ENCODE peak calls at places on chromosomes 7 and 10, in seven cellular contexts. N is GM04503; V is Caki2; L is posterior cingulate gyrus; Q is NCI-H345; B is Daoy; E is stimulated activated CD4-positive, alpha-beta T cell treated with anti-CD3 and anti-CD28 coated beads, Interleukin-1b, Interleukin-23, amount 100 ng/mL, for 1 hour. X is an unnamed sample.

GRCh38 chr7:138325434-138325833 is 134.6 kb upstream of the TRIM24 start:
- DNase-seq in L (no peak), V (no peak), N (no peak), Q (no peak), E (no peak), B (no peak), X (no peak)

GRCh38 chr7:19701471-19701870 is 7.4 kb downstream of the POLR1F start:
- DNase-seq in N (no peak), E (no peak), Q (peak), L (no peak), V (no peak), B (no peak), X (no peak)

GRCh38 chr7:28955356-28955722 is 2.8 kb downstream of the TRIL start:
- DNase-seq in V (no peak), N (no peak), B (no peak), Q (no peak), E (no peak), L (no peak), X (no peak)

GRCh38 chr7:18555968-18556367 is 60.4 kb downstream of the HDAC9 start:
- DNase-seq in B (no peak), N (no peak), V (no peak), E (no peak), Q (no peak), L (no peak), X (no peak)

GRCh38 chr7:43583424-43584199 is 704 bp downstream of the STK17A start:
- DNase-seq in E (peak), N (no peak), Q (peak), V (peak), L (peak), B (peak), X (peak)

GRCh38 chr10:115402690-115403089 is 309.5 kb downstream of the ATRNL1 start:
- DNase-seq in B (peak), Q (no peak), V (no peak), E (no peak), N (peak), L (no peak), X (no peak)

GRCh38 chr10:73785721-73786511 is 510 bp downstream of the ZSWIM8 start:
- DNase-seq in B (peak), E (no peak), N (peak), L (no peak), Q (no peak), V (peak), X (peak)

GRCh38 chr7:21898265-21898930 is 47.3 kb downstream of the CDCA7L start:
- DNase-seq in B (no peak), L (peak), Q (no peak), E (no peak), N (no peak), V (no peak), X (no peak)

GRCh38 chr7:1123721-1124120 is 35.8 kb downstream of the GPER1 start:
- DNase-seq in Q (no peak), E (no peak), V (no peak), L (peak), N (no peak), B (peak), X (peak)

GRCh38 chr10:93746844-93747284 is 10.9 kb upstream of the LGI1 start:
- DNase-seq in B (peak), Q (peak), N (peak), L (no peak), V (peak), E (no peak), X (no peak)

GRCh38 chr10:86413046-86413728 is 46.6 kb upstream of the GRID1 start:
- DNase-seq in V (peak), Q (no peak), B (no peak), N (no peak), L (no peak), E (no peak), X (no peak)

GRCh38 chr7:127107601-127108007 is 145.1 kb downstream of the GRM8 start:
- DNase-seq in N (peak), V (peak), B (peak), E (no peak), Q (peak), L (no peak), X (peak)

GRCh38 chr7:149584530-149584929 is 86.9 kb upstream of the ZNF746 start:
- DNase-seq in V (no peak), E (no peak), B (no peak), L (no peak), Q (no peak), N (no peak), X (no peak)

GRCh38 chr7:48285365-48285764 is 114.1 kb downstream of the ABCA13 start:
- DNase-seq in B (no peak), Q (no peak), L (no peak), V (peak), E (no peak), N (peak), X (no peak)

GRCh38 chr7:128352138-128352537 is 8.4 kb upstream of the RBM28 start:
- DNase-seq in B (peak), V (no peak), N (no peak), E (no peak), L (no peak), Q (no peak), X (peak)

GRCh38 chr7:71237945-71238344 is 106.0 kb downstream of the GALNT17 start:
- DNase-seq in B (no peak), V (no peak), E (no peak), N (no peak), L (no peak), Q (no peak), X (peak)

GRCh38 chr10:88851706-88852105 is at the start of gene ANKRD22:
- DNase-seq in N (no peak), V (peak), B (peak), L (no peak), Q (peak), E (no peak), X (no peak)

GRCh38 chr7:128735433-128735832 is 3.7 kb upstream of the CALU start:
- DNase-seq in N (no peak), E (no peak), B (no peak), L (no peak), V (no peak), Q (no peak), X (no peak)

GRCh38 chr10:36547965-36548364 is 577.4 kb upstream of the ANKRD30A start:
- DNase-seq in E (no peak), V (no peak), L (no peak), N (no peak), Q (no peak), B (no peak), X (no peak)

GRCh38 chr10:17548786-17549185 is 68.4 kb downstream of the HACD1 start:
- DNase-seq in V (no peak), L (no peak), Q (no peak), B (no peak), E (no peak), N (no peak), X (no peak)

GRCh38 chr7:75891815-75892411 is 13.1 kb downstream of the RHBDD2 start:
- DNase-seq in V (no peak), Q (no peak), N (no peak), E (no peak), B (no peak), L (no peak), X (no peak)

GRCh38 chr10:100874702-100875483 is 37.9 kb upstream of the SLF2 start:
- DNase-seq in B (no peak), E (no peak), N (no peak), L (no peak), V (no peak), Q (no peak), X (no peak)

GRCh38 chr10:17273403-17273802 is 45.4 kb downstream of the VIM start:
- DNase-seq in B (peak), E (no peak), L (no peak), Q (no peak), N (peak), V (peak), X (no peak)

GRCh38 chr10:5625992-5626777 is 40.2 kb downstream of the ASB13 start:
- DNase-seq in N (no peak), E (no peak), Q (no peak), V (no peak), B (no peak), L (no peak), X (no peak)

GRCh38 chr10:72104472-72105097 is 16.2 kb upstream of the SPOCK2 start:
- DNase-seq in E (no peak), V (no peak), N (peak), B (no peak), L (no peak), Q (no peak), X (no peak)

GRCh38 chr10:14325325-14325955 is 5.3 kb downstream of the FRMD4A start:
- DNase-seq in E (no peak), B (peak), Q (no peak), N (no peak), L (no peak), V (no peak), X (peak)

GRCh38 chr7:79434098-79434497 is 19.4 kb downstream of the MAGI2 start:
- DNase-seq in V (no peak), L (no peak), N (no peak), E (no peak), Q (no peak), B (peak), X (no peak)

GRCh38 chr7:66297579-66297978 is 92.4 kb downstream of the TPST1 start:
- DNase-seq in V (no peak), Q (no peak), B (no peak), N (no peak), E (no peak), L (no peak), X (no peak)

GRCh38 chr7:1317654-1318450 is 85.2 kb downstream of the UNCX start:
- DNase-seq in V (no peak), B (no peak), Q (no peak), L (peak), E (no peak), N (no peak), X (no peak)

X was measured in heart right ventricle.